ENCODE peak calls at places on chromosomes 4 and X, in five cellular contexts. J, I, F, O and V are unnamed samples.

GRCh38 chr4:73868206-73869129 is 725 bp upstream of the CXCL1 start:
- DNase-seq in O (no peak), I (no peak), J (no peak), F (no peak), V (peak)

GRCh38 chr4:120007171-120007894 is 59.3 kb downstream of the MAD2L1 start:
- DNase-seq in O (no peak), J (no peak), I (no peak), F (no peak), V (no peak)

GRCh38 chr4:113635739-113636437 is 125.7 kb downstream of the CAMK2D start:
- DNase-seq in I (no peak), O (no peak), J (no peak), F (no peak), V (no peak)

GRCh38 chr4:162239992-162240769 is 76.4 kb upstream of the FSTL5 start:
- DNase-seq in O (no peak), I (no peak), F (no peak), J (no peak), V (no peak)

GRCh38 chrX:119292445-119292844 is 56.4 kb downstream of the PGRMC1 start:
- DNase-seq in J (no peak), F (no peak), I (no peak), O (no peak), V (no peak)

GRCh38 chr4:41022116-41022515 is 192.2 kb downstream of the APBB2 start:
- DNase-seq in I (no peak), O (no peak), J (no peak), F (no peak), V (no peak)

GRCh38 chr4:118898684-118899138 is 10.1 kb downstream of the SYNPO2 start:
- DNase-seq in I (no peak), J (no peak), O (no peak), F (no peak), V (no peak)

GRCh38 chr4:80963051-80963450 is 67.5 kb upstream of the BMP3 start:
- DNase-seq in I (no peak), F (no peak), J (no peak), O (no peak), V (no peak)

GRCh38 chr4:85029453-85029852 is 63.0 kb upstream of the WDFY3 start:
- DNase-seq in J (no peak), I (no peak), F (no peak), O (no peak), V (no peak)

GRCh38 chrX:56726609-56727008 is 2.4 kb upstream of the NBDY start:
- DNase-seq in J (peak), F (peak), I (no peak), O (no peak), V (peak)

GRCh38 chr4:16626945-16627344 is 271.5 kb downstream of the LDB2 start:
- DNase-seq in O (no peak), I (no peak), F (no peak), J (no peak), V (no peak)

GRCh38 chr4:107721436-107722090 is 1.5 kb upstream of the PAPSS1 start:
- DNase-seq in I (no peak), J (no peak), F (no peak), O (peak), V (no peak)

GRCh38 chr4:6386091-6386490 is 86.3 kb downstream of the PPP2R2C start:
- DNase-seq in O (no peak), F (no peak), J (no peak), I (no peak), V (no peak)

GRCh38 chrX:47619486-47620302 is at the start of gene SYN1:
- DNase-seq in J (peak), O (peak), I (no peak), F (peak), V (peak)

GRCh38 chrX:95764972-95765451 is 919.6 kb upstream of the DIAPH2 start:
- DNase-seq in J (peak), I (no peak), O (peak), F (peak), V (peak)

GRCh38 chr4:185512516-185512915 is 22.8 kb downstream of the PDLIM3 start:
- DNase-seq in O (no peak), F (no peak), I (no peak), J (no peak), V (no peak)

GRCh38 chr4:22504931-22505330 is 10.9 kb downstream of the ADGRA3 start:
- DNase-seq in I (no peak), O (no peak), F (no peak), J (no peak), V (no peak)

GRCh38 chr4:99404595-99405287 is 30.4 kb downstream of the ADH7 start:
- DNase-seq in O (no peak), F (no peak), J (no peak), I (peak), V (no peak)

GRCh38 chrX:135213200-135213844 is 38.5 kb upstream of the ETDA start:
- DNase-seq in I (no peak), O (no peak), F (no peak), J (no peak), V (no peak)

GRCh38 chr4:56757270-56757746 is 64.2 kb downstream of the SPINK2 start:
- DNase-seq in F (no peak), J (no peak), I (no peak), O (no peak), V (no peak)

GRCh38 chrX:38870386-38870895 is 69.2 kb downstream of the MID1IP1 start:
- DNase-seq in F (no peak), J (peak), I (no peak), O (peak), V (no peak)

GRCh38 chr4:61805237-61805636 is 605.1 kb downstream of the ADGRL3 start:
- DNase-seq in J (no peak), F (no peak), O (no peak), I (no peak), V (no peak)

GRCh38 chr4:120850048-120850599 is 72.4 kb downstream of the PRDM5 start:
- DNase-seq in J (no peak), O (no peak), F (no peak), I (no peak), V (no peak)

GRCh38 chrX:143472334-143472938 is 44.8 kb downstream of the SPANXN3 start:
- DNase-seq in F (no peak), I (no peak), J (no peak), O (no peak), V (no peak)

GRCh38 chrX:143476751-143477150 is 40.5 kb downstream of the SPANXN3 start:
- DNase-seq in J (no peak), O (no peak), F (no peak), I (no peak), V (no peak)
- TF ChIP-seq SUZ12 in J (no peak), O (no peak), F (no peak), I (no peak), V (no peak)

GRCh38 chr4:124980276-124980752 is 267.8 kb upstream of the ANKRD50 start:
- DNase-seq in O (no peak), J (no peak), I (no peak), F (no peak), V (no peak)
- TF ChIP-seq SUZ12 in O (no peak), J (no peak), I (no peak), F (no peak), V (no peak)

GRCh38 chr4:55031158-55031557 is 94.2 kb downstream of the KDR start:
- DNase-seq in O (no peak), J (no peak), F (no peak), I (no peak), V (no peak)

GRCh38 chr4:55035892-55036291 is 89.5 kb downstream of the KDR start:
- DNase-seq in F (no peak), J (no peak), I (no peak), O (no peak), V (no peak)

GRCh38 chr4:55032788-55033187 is 92.6 kb downstream of the KDR start:
- DNase-seq in O (no peak), F (no peak), I (no peak), J (no peak), V (no peak)

GRCh38 chr4:55032179-55032578 is 93.2 kb downstream of the KDR start:
- DNase-seq in I (no peak), J (no peak), O (no peak), F (no peak), V (no peak)

GRCh38 chr4:55033296-55033695 is 92.1 kb downstream of the KDR start:
- DNase-seq in O (no peak), I (no peak), F (no peak), J (no peak), V (no peak)
- TF ChIP-seq SUZ12 in O (no peak), I (no peak), F (no peak), J (no peak), V (no peak)

GRCh38 chr4:5280845-5281244 is 229.6 kb downstream of the STK32B start:
- DNase-seq in O (no peak), F (no peak), J (no peak), I (peak), V (no peak)
- TF ChIP-seq SUZ12 in O (no peak), F (no peak), J (no peak), I (no peak), V (no peak)

GRCh38 chr4:175109933-175110332 is 191.8 kb downstream of the ADAM29 start:
- DNase-seq in J (no peak), I (peak), F (no peak), O (peak), V (peak)
- TF ChIP-seq SUZ12 in J (no peak), I (no peak), F (no peak), O (no peak), V (no peak)

GRCh38 chrX:110741213-110741796 is 54.3 kb downstream of the CHRDL1 start:
- DNase-seq in O (no peak), I (no peak), F (no peak), J (no peak), V (no peak)
- TF ChIP-seq SUZ12 in O (no peak), I (no peak), F (no peak), J (no peak), V (no peak)

GRCh38 chrX:36957425-36958328 is 50.5 kb upstream of the FAM47C start:
- DNase-seq in F (no peak), I (no peak), O (peak), J (peak), V (peak)
- TF ChIP-seq SUZ12 in F (no peak), I (no peak), O (no peak), J (no peak), V (no peak)

GRCh38 chr4:109657854-109658253 is 45.4 kb downstream of the CASP6 start:
- DNase-seq in J (no peak), F (peak), O (no peak), I (no peak), V (no peak)

GRCh38 chr4:109662786-109663185 is 40.5 kb downstream of the CASP6 start:
- DNase-seq in F (no peak), O (no peak), J (no peak), I (no peak), V (no peak)

GRCh38 chr4:109655396-109655795 is 47.8 kb downstream of the CASP6 start:
- DNase-seq in F (no peak), J (no peak), I (no peak), O (no peak), V (no peak)

GRCh38 chr4:109658871-109659410 is 44.3 kb downstream of the CASP6 start:
- DNase-seq in J (no peak), F (no peak), I (no peak), O (no peak), V (no peak)
- TF ChIP-seq SUZ12 in J (no peak), F (no peak), I (no peak), O (no peak), V (no peak)